ENCODE peak calls at places on chromosomes 13 and 19, in six cellular contexts. T is T-cell; V is activated T-helper 9 cell treated with anti-CD3 and anti-CD28 coated beads, Interleukin-2, amount 50 U/mL, for 16 hours; E is HCT116; J is fibroblast of pulmonary artery; O is CD8-positive, alpha-beta T cell. S is an unnamed sample.

GRCh38 chr19:5126498-5127223 is 157.7 kb downstream of the KDM4B start:
- DNase-seq in T (no peak), V (no peak), E (no peak), J (no peak), O (peak), S (no peak)

GRCh38 chr19:3655402-3656072 is 28.9 kb upstream of the CACTIN start:
- DNase-seq in T (no peak), V (no peak), E (no peak), J (peak), O (no peak), S (peak)

GRCh38 chr19:6161271-6161850 is 25.9 kb downstream of the ACSBG2 start:
- DNase-seq in T (peak), V (no peak), E (peak), J (no peak), O (peak), S (peak)

GRCh38 chr19:7866399-7867091 is 7.6 kb downstream of the PRR36 start:
- DNase-seq in T (no peak), V (no peak), E (no peak), J (no peak), O (no peak), S (no peak)

GRCh38 chr13:110555601-110556223 is 5.8 kb downstream of the RAB20 start:
- DNase-seq in T (no peak), V (no peak), E (no peak), J (no peak), O (no peak), S (no peak)

GRCh38 chr13:51230473-51231105 is 8.4 kb downstream of the FAM124A start:
- DNase-seq in T (no peak), V (no peak), E (no peak), J (peak), O (no peak), S (no peak)

GRCh38 chr19:29645911-29646310 is 19.4 kb upstream of the PLEKHF1 start:
- DNase-seq in T (no peak), V (no peak), E (no peak), J (peak), O (no peak), S (peak)

GRCh38 chr13:49248433-49249002 is 793 bp downstream of the CDADC1 start:
- DNase-seq in T (no peak), V (no peak), E (no peak), J (no peak), O (no peak), S (no peak)

GRCh38 chr13:111371211-111371610 is 50.8 kb downstream of the TEX29 start:
- DNase-seq in T (no peak), V (no peak), E (no peak), J (peak), O (no peak), S (no peak)

GRCh38 chr13:32911506-32911905 is 104.7 kb upstream of the KL start:
- DNase-seq in T (no peak), V (no peak), E (peak), J (peak), O (no peak), S (no peak)

GRCh38 chr19:55454787-55455243 is 6.6 kb downstream of the ISOC2 start:
- DNase-seq in T (peak), V (no peak), E (no peak), J (peak), O (peak), S (peak)

GRCh38 chr19:16368385-16369305 is 44.0 kb downstream of the KLF2 start:
- DNase-seq in T (peak), V (peak), E (no peak), J (no peak), O (peak), S (no peak)

GRCh38 chr19:51777570-51778460 is 16.8 kb downstream of the FPR2 start:
- DNase-seq in T (peak), V (no peak), E (peak), J (peak), O (peak), S (peak)

GRCh38 chr19:38700933-38701454 is 43.3 kb downstream of the CAPN12 start:
- DNase-seq in T (no peak), V (no peak), E (no peak), J (no peak), O (no peak), S (no peak)

GRCh38 chr13:108227651-108228272 is 9.6 kb downstream of the ABHD13 start:
- DNase-seq in T (peak), V (no peak), E (peak), J (peak), O (no peak), S (no peak)

GRCh38 chr19:12796146-12797071 is 5.1 kb downstream of the JUNB start:
- DNase-seq in T (peak), V (peak), E (no peak), J (peak), O (peak), S (peak)

GRCh38 chr19:18590273-18591272 is 2.0 kb downstream of the REX1BD start:
- DNase-seq in T (no peak), V (no peak), E (peak), J (peak), O (peak), S (peak)

GRCh38 chr13:52945348-52945747 is 83.3 kb upstream of the OLFM4 start:
- DNase-seq in T (no peak), V (no peak), E (no peak), J (no peak), O (no peak), S (no peak)

GRCh38 chr19:33301011-33301899 is 1.1 kb downstream of the CEBPA start:
- DNase-seq in T (no peak), V (no peak), E (no peak), J (no peak), O (no peak), S (no peak)

GRCh38 chr13:110520431-110521295 is 40.9 kb downstream of the RAB20 start:
- DNase-seq in T (no peak), V (no peak), E (no peak), J (peak), O (no peak), S (no peak)

GRCh38 chr19:55257461-55258411 is 1.1 kb downstream of the PPP6R1 start:
- DNase-seq in T (no peak), V (no peak), E (no peak), J (peak), O (no peak), S (no peak)

S was measured in NCI-H226.